ENCODE peak calls at places on chromosomes 11 and 22, in ten cellular contexts. One of them, this sample, is unnamed.
A peak's percentile ranks its signal among the peaks of the same experiment; 100 is the strongest.

GRCh38 chr11:112874959-112875358 is 86.3 kb upstream of the NCAM1 start:
- DNase-seq in HFFc6: no peak
- DNase-seq in GM06990: no peak
- DNase-seq in activated CD4-positive, alpha-beta T cell treated with anti-CD3 and anti-CD28 coated beads, Interleukin-2, amount 50 U/mL, for 4 hours: no peak
- DNase-seq in caudate nucleus: no peak
- DNase-seq in germinal center: no peak
- DNase-seq in GM04504: no peak
- DNase-seq in AG10803: no peak
- DNase-seq in mucosa of gallbladder: no peak
- DNase-seq in stimulated activated naive B cell treated with anti-CD40 and anti-IgM and Interleukin-4, amounts not matched to agents 10 μg/mL and 1 μg/mL and 100 μg/mL, for 72 hours: no peak
- DNase-seq in this sample: peak; percentile 18

GRCh38 chr11:69466039-69466438 is 15.4 kb upstream of the LINC01488 start:
- DNase-seq in HFFc6: no peak
- DNase-seq in GM06990: no peak
- DNase-seq in activated CD4-positive, alpha-beta T cell treated with anti-CD3 and anti-CD28 coated beads, Interleukin-2, amount 50 U/mL, for 4 hours: no peak
- DNase-seq in caudate nucleus: no peak
- DNase-seq in germinal center: no peak
- DNase-seq in GM04504: no peak
- DNase-seq in AG10803: no peak
- DNase-seq in mucosa of gallbladder: no peak
- DNase-seq in stimulated activated naive B cell treated with anti-CD40 and anti-IgM and Interleukin-4, amounts not matched to agents 10 μg/mL and 1 μg/mL and 100 μg/mL, for 72 hours: no peak
- DNase-seq in this sample: no peak

GRCh38 chr11:91047882-91048281 is 825.0 kb upstream of the CHORDC1 start:
- DNase-seq in HFFc6: no peak
- DNase-seq in GM06990: no peak
- DNase-seq in activated CD4-positive, alpha-beta T cell treated with anti-CD3 and anti-CD28 coated beads, Interleukin-2, amount 50 U/mL, for 4 hours: no peak
- DNase-seq in caudate nucleus: no peak
- DNase-seq in germinal center: no peak
- DNase-seq in GM04504: no peak
- DNase-seq in AG10803: no peak
- DNase-seq in mucosa of gallbladder: no peak
- DNase-seq in stimulated activated naive B cell treated with anti-CD40 and anti-IgM and Interleukin-4, amounts not matched to agents 10 μg/mL and 1 μg/mL and 100 μg/mL, for 72 hours: no peak
- DNase-seq in this sample: no peak

GRCh38 chr22:45987462-45987861 is 10.5 kb upstream of the WNT7B start:
- DNase-seq in HFFc6: no peak
- DNase-seq in GM06990: no peak
- DNase-seq in activated CD4-positive, alpha-beta T cell treated with anti-CD3 and anti-CD28 coated beads, Interleukin-2, amount 50 U/mL, for 4 hours: no peak
- DNase-seq in caudate nucleus: no peak
- DNase-seq in germinal center: no peak
- DNase-seq in GM04504: no peak
- DNase-seq in AG10803: no peak
- DNase-seq in mucosa of gallbladder: no peak
- DNase-seq in stimulated activated naive B cell treated with anti-CD40 and anti-IgM and Interleukin-4, amounts not matched to agents 10 μg/mL and 1 μg/mL and 100 μg/mL, for 72 hours: no peak
- DNase-seq in this sample: no peak

GRCh38 chr11:77101043-77101537 is 1.6 kb upstream of the OMP start:
- DNase-seq in HFFc6: peak; percentile 17
- DNase-seq in GM06990: no peak
- DNase-seq in activated CD4-positive, alpha-beta T cell treated with anti-CD3 and anti-CD28 coated beads, Interleukin-2, amount 50 U/mL, for 4 hours: no peak
- DNase-seq in caudate nucleus: no peak
- DNase-seq in germinal center: peak; percentile 36
- DNase-seq in GM04504: no peak
- DNase-seq in AG10803: peak; percentile 22
- DNase-seq in mucosa of gallbladder: no peak
- DNase-seq in stimulated activated naive B cell treated with anti-CD40 and anti-IgM and Interleukin-4, amounts not matched to agents 10 μg/mL and 1 μg/mL and 100 μg/mL, for 72 hours: no peak
- DNase-seq in this sample: no peak

GRCh38 chr11:47469411-47470179 is 20.7 kb upstream of the RAPSN start:
- DNase-seq in HFFc6: no peak
- DNase-seq in GM06990: no peak
- DNase-seq in activated CD4-positive, alpha-beta T cell treated with anti-CD3 and anti-CD28 coated beads, Interleukin-2, amount 50 U/mL, for 4 hours: no peak
- DNase-seq in caudate nucleus: peak; percentile 81
- DNase-seq in germinal center: no peak
- DNase-seq in GM04504: no peak
- DNase-seq in AG10803: peak; percentile 21
- DNase-seq in mucosa of gallbladder: no peak
- DNase-seq in stimulated activated naive B cell treated with anti-CD40 and anti-IgM and Interleukin-4, amounts not matched to agents 10 μg/mL and 1 μg/mL and 100 μg/mL, for 72 hours: no peak
- DNase-seq in this sample: no peak

GRCh38 chr11:112903310-112903709 is 57.9 kb upstream of the NCAM1 start:
- DNase-seq in HFFc6: no peak
- DNase-seq in GM06990: no peak
- DNase-seq in activated CD4-positive, alpha-beta T cell treated with anti-CD3 and anti-CD28 coated beads, Interleukin-2, amount 50 U/mL, for 4 hours: no peak
- DNase-seq in caudate nucleus: no peak
- DNase-seq in germinal center: no peak
- DNase-seq in GM04504: no peak
- DNase-seq in AG10803: no peak
- DNase-seq in mucosa of gallbladder: no peak
- DNase-seq in stimulated activated naive B cell treated with anti-CD40 and anti-IgM and Interleukin-4, amounts not matched to agents 10 μg/mL and 1 μg/mL and 100 μg/mL, for 72 hours: no peak
- DNase-seq in this sample: no peak

GRCh38 chr11:85948884-85949283 is 93.7 kb downstream of the CCDC83 start:
- DNase-seq in HFFc6: no peak
- DNase-seq in GM06990: no peak
- DNase-seq in activated CD4-positive, alpha-beta T cell treated with anti-CD3 and anti-CD28 coated beads, Interleukin-2, amount 50 U/mL, for 4 hours: no peak
- DNase-seq in caudate nucleus: no peak
- DNase-seq in germinal center: no peak
- DNase-seq in GM04504: no peak
- DNase-seq in AG10803: no peak
- DNase-seq in mucosa of gallbladder: no peak
- DNase-seq in stimulated activated naive B cell treated with anti-CD40 and anti-IgM and Interleukin-4, amounts not matched to agents 10 μg/mL and 1 μg/mL and 100 μg/mL, for 72 hours: no peak
- DNase-seq in this sample: no peak

GRCh38 chr11:40281055-40281580 is 1178.3 kb downstream of the LRRC4C start:
- DNase-seq in HFFc6: no peak
- DNase-seq in GM06990: no peak
- DNase-seq in activated CD4-positive, alpha-beta T cell treated with anti-CD3 and anti-CD28 coated beads, Interleukin-2, amount 50 U/mL, for 4 hours: no peak
- DNase-seq in caudate nucleus: no peak
- DNase-seq in germinal center: no peak
- DNase-seq in GM04504: no peak
- DNase-seq in AG10803: no peak
- DNase-seq in mucosa of gallbladder: no peak
- DNase-seq in stimulated activated naive B cell treated with anti-CD40 and anti-IgM and Interleukin-4, amounts not matched to agents 10 μg/mL and 1 μg/mL and 100 μg/mL, for 72 hours: no peak
- DNase-seq in this sample: no peak

GRCh38 chr11:122897606-122898210 is 15.1 kb downstream of the JHY start:
- DNase-seq in HFFc6: peak; percentile 82
- DNase-seq in GM06990: no peak
- DNase-seq in activated CD4-positive, alpha-beta T cell treated with anti-CD3 and anti-CD28 coated beads, Interleukin-2, amount 50 U/mL, for 4 hours: no peak
- DNase-seq in caudate nucleus: no peak
- DNase-seq in germinal center: no peak
- DNase-seq in GM04504: peak; percentile 40
- DNase-seq in AG10803: peak; percentile 80
- DNase-seq in mucosa of gallbladder: no peak
- DNase-seq in stimulated activated naive B cell treated with anti-CD40 and anti-IgM and Interleukin-4, amounts not matched to agents 10 μg/mL and 1 μg/mL and 100 μg/mL, for 72 hours: no peak
- DNase-seq in this sample: no peak

GRCh38 chr22:23093090-23093788 is 22.9 kb downstream of the GNAZ start:
- DNase-seq in HFFc6: no peak
- DNase-seq in GM06990: no peak
- DNase-seq in activated CD4-positive, alpha-beta T cell treated with anti-CD3 and anti-CD28 coated beads, Interleukin-2, amount 50 U/mL, for 4 hours: no peak
- DNase-seq in caudate nucleus: no peak
- DNase-seq in germinal center: no peak
- DNase-seq in GM04504: no peak
- DNase-seq in AG10803: no peak
- DNase-seq in mucosa of gallbladder: no peak
- DNase-seq in stimulated activated naive B cell treated with anti-CD40 and anti-IgM and Interleukin-4, amounts not matched to agents 10 μg/mL and 1 μg/mL and 100 μg/mL, for 72 hours: no peak
- DNase-seq in this sample: no peak

GRCh38 chr11:101516546-101516945 is 67.3 kb downstream of the TRPC6 start:
- DNase-seq in HFFc6: no peak
- DNase-seq in GM06990: no peak
- DNase-seq in activated CD4-positive, alpha-beta T cell treated with anti-CD3 and anti-CD28 coated beads, Interleukin-2, amount 50 U/mL, for 4 hours: no peak
- DNase-seq in caudate nucleus: no peak
- DNase-seq in germinal center: no peak
- DNase-seq in GM04504: no peak
- DNase-seq in AG10803: no peak
- DNase-seq in mucosa of gallbladder: no peak
- DNase-seq in stimulated activated naive B cell treated with anti-CD40 and anti-IgM and Interleukin-4, amounts not matched to agents 10 μg/mL and 1 μg/mL and 100 μg/mL, for 72 hours: no peak
- DNase-seq in this sample: no peak